ENCODE peak calls at places on chromosomes 12 and 14, in nine cellular contexts. Z, U, L, Y, H, S, D, K and V are unnamed samples.

GRCh38 chr12:14239935-14240872 is 125.3 kb upstream of the ATF7IP start:
- DNase-seq in K (peak), L (peak), S (peak), H (no peak), D (peak), Y (peak), Z (no peak), U (no peak), V (no peak)

GRCh38 chr12:40336573-40337199 is 111.9 kb downstream of the LRRK2 start:
- DNase-seq in U (no peak), H (no peak), D (no peak), K (no peak), S (peak), L (no peak), Y (no peak), Z (peak), V (no peak)

GRCh38 chr12:1007276-1007675 is 16.3 kb downstream of the ERC1 start:
- DNase-seq in L (no peak), K (no peak), H (no peak), D (no peak), Y (no peak), U (no peak), S (no peak), Z (no peak), V (no peak)

GRCh38 chr12:88882662-88883061 is 302.4 kb upstream of the KITLG start:
- DNase-seq in H (no peak), S (no peak), Z (no peak), K (no peak), D (no peak), U (no peak), L (no peak), Y (no peak), V (no peak)

GRCh38 chr12:110906088-110906487 is 14.3 kb downstream of the MYL2 start:
- DNase-seq in Y (no peak), S (no peak), U (no peak), D (no peak), K (no peak), Z (no peak), H (no peak), L (no peak), V (no peak)

GRCh38 chr14:44898547-44898946 is 63.2 kb downstream of the KLHL28 start:
- DNase-seq in H (no peak), U (no peak), K (no peak), Z (peak), D (no peak), Y (no peak), L (no peak), S (no peak), V (no peak)

GRCh38 chr14:71430321-71431168 is 501.7 kb upstream of the RGS6 start:
- DNase-seq in H (no peak), D (no peak), Y (no peak), K (no peak), L (no peak), U (no peak), Z (no peak), S (no peak), V (no peak)

GRCh38 chr12:111741235-111741812 is 25.4 kb upstream of the ALDH2 start:
- DNase-seq in Y (peak), U (no peak), H (no peak), Z (peak), D (no peak), K (no peak), S (no peak), L (no peak), V (no peak)

GRCh38 chr14:61350871-61351270 is 29.5 kb downstream of the PRKCH start:
- DNase-seq in K (no peak), U (no peak), H (no peak), Y (no peak), L (no peak), D (no peak), Z (no peak), S (no peak), V (no peak)

GRCh38 chr12:107126688-107127481 is 33.5 kb upstream of the CRY1 start:
- DNase-seq in K (no peak), U (no peak), L (no peak), S (no peak), D (no peak), Y (no peak), H (no peak), Z (peak), V (peak)

GRCh38 chr14:54610051-54610977 is 43.4 kb downstream of the SAMD4A start:
- DNase-seq in Z (peak), H (no peak), Y (no peak), D (no peak), K (no peak), U (no peak), L (no peak), S (no peak), V (no peak)

GRCh38 chr14:33738481-33738880 is 212.4 kb downstream of the EGLN3 start:
- DNase-seq in Y (no peak), L (no peak), U (no peak), D (no peak), K (no peak), H (no peak), S (no peak), Z (no peak), V (no peak)

GRCh38 chr14:74615735-74616134 is 3.7 kb upstream of the LTBP2 start:
- DNase-seq in Z (no peak), Y (no peak), D (no peak), U (no peak), H (no peak), K (no peak), S (no peak), L (no peak), V (no peak)

GRCh38 chr12:13368971-13369370 is 172.4 kb downstream of the EMP1 start:
- DNase-seq in H (no peak), Y (no peak), Z (no peak), K (no peak), D (no peak), L (no peak), U (no peak), S (no peak), V (no peak)

GRCh38 chr12:56930241-56930640 is 4.0 kb downstream of the SDR9C7 start:
- DNase-seq in Y (no peak), L (no peak), U (no peak), S (no peak), Z (no peak), D (no peak), K (no peak), H (no peak), V (no peak)

GRCh38 chr12:2008677-2009076 is 4.4 kb upstream of the DCP1B start:
- DNase-seq in Y (no peak), U (no peak), D (no peak), H (no peak), S (no peak), L (no peak), Z (no peak), K (no peak), V (no peak)

GRCh38 chr14:38039526-38039925 is 168.2 kb upstream of the SSTR1 start:
- DNase-seq in Z (no peak), S (no peak), D (no peak), H (no peak), Y (no peak), L (no peak), U (no peak), K (no peak), V (no peak)

GRCh38 chr12:55815473-55815872 is 2.1 kb downstream of the SARNP start:
- DNase-seq in D (no peak), S (no peak), H (no peak), L (no peak), Z (no peak), Y (no peak), K (no peak), U (no peak), V (no peak)

GRCh38 chr12:124563401-124563800 is 4.0 kb downstream of the NCOR2 start:
- DNase-seq in K (no peak), Z (no peak), L (no peak), Y (no peak), S (no peak), H (no peak), U (no peak), D (no peak), V (no peak)

GRCh38 chr12:52579468-52580450 is 6.1 kb upstream of the KRT74 start:
- DNase-seq in D (peak), U (no peak), L (no peak), K (no peak), Z (no peak), H (no peak), S (no peak), Y (no peak), V (no peak)

GRCh38 chr12:24770851-24771250 is 178.1 kb downstream of the BCAT1 start:
- DNase-seq in D (no peak), U (no peak), L (no peak), K (no peak), S (no peak), H (no peak), Y (no peak), Z (peak), V (no peak)

GRCh38 chr12:57837779-57838562 is 8.6 kb downstream of the CTDSP2 start:
- DNase-seq in K (no peak), H (no peak), D (no peak), L (no peak), Y (no peak), S (no peak), U (no peak), Z (peak), V (no peak)

GRCh38 chr12:54337280-54337842 is 12.4 kb downstream of the COPZ1 start:
- DNase-seq in Y (peak), H (no peak), S (no peak), L (no peak), K (no peak), D (no peak), U (no peak), Z (no peak), V (no peak)

GRCh38 chr14:103290494-103290893 is 43.5 kb upstream of the EIF5 start:
- DNase-seq in S (no peak), L (no peak), U (no peak), Y (no peak), D (no peak), H (no peak), Z (no peak), K (no peak), V (no peak)

GRCh38 chr12:46439793-46440511 is 67.4 kb upstream of the SLC38A2 start:
- DNase-seq in U (no peak), K (no peak), Y (no peak), L (no peak), H (no peak), D (no peak), Z (peak), S (no peak), V (no peak)

GRCh38 chr14:98953544-98954346 is 318.3 kb downstream of the BCL11B start:
- DNase-seq in L (no peak), Y (peak), U (no peak), Z (peak), S (no peak), D (no peak), H (peak), K (no peak), V (peak)

GRCh38 chr14:88030892-88031291 is 26.0 kb downstream of the GPR65 start:
- DNase-seq in L (no peak), Z (no peak), Y (no peak), K (no peak), S (no peak), U (no peak), H (no peak), D (no peak), V (no peak)

GRCh38 chr12:14410177-14410576 is 44.7 kb downstream of the ATF7IP start:
- DNase-seq in K (no peak), L (no peak), S (no peak), Z (peak), U (no peak), H (no peak), D (no peak), Y (no peak), V (no peak)

GRCh38 chr14:50821471-50822464 is 9.2 kb downstream of the NIN start:
- DNase-seq in D (no peak), H (no peak), K (no peak), S (no peak), Z (no peak), U (no peak), Y (peak), L (peak), V (no peak)

GRCh38 chr14:79418649-79419415 is 792.5 kb downstream of the DIO2 start:
- DNase-seq in Z (no peak), S (no peak), U (no peak), D (no peak), L (no peak), H (no peak), K (no peak), Y (no peak), V (no peak)

GRCh38 chr14:50531595-50532501 is 521 bp downstream of the MAP4K5 start:
- DNase-seq in D (peak), U (peak), L (peak), Y (peak), Z (peak), K (peak), S (peak), H (peak), V (no peak)

GRCh38 chr14:75267141-75267601 is 11.5 kb upstream of the FOS start:
- DNase-seq in U (no peak), D (no peak), Y (no peak), L (no peak), K (no peak), S (no peak), Z (peak), H (no peak), V (no peak)

GRCh38 chr12:33678221-33678964 is 238.8 kb upstream of the SYT10 start:
- DNase-seq in D (no peak), L (no peak), Y (no peak), H (no peak), Z (no peak), U (no peak), S (no peak), K (no peak), V (no peak)
- TF ChIP-seq CTCF in D (no peak), L (no peak), Y (no peak), H (no peak), Z (no peak), U (no peak), S (no peak), K (no peak), V (no peak)

DNA sequence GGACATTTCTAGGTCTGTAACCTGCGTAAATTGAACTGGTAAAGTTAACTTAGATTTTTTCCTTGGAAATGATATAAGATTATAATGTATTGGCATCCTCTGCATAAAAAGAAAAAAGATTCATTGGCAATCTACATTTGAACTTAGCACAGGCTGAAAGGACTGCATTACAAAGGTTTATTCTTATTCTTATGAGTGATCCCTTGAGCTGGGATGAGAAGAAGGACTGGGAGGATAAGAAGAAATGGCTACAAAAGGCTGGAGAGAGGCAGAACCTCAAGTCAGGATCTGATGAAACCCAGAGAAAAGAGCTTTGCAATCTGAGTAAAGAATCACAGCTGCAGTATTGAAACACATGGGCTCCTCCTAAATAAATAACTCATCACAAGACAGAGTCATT is 1635.4 kb upstream of the FLRT2 start:
- DNase-seq in H (no peak), K (no peak), L (no peak), D (no peak), S (no peak), Y (no peak), Z (no peak), U (no peak), V (no peak)
- TF ChIP-seq CTCF in H (no peak), K (no peak), L (no peak), D (no peak), S (no peak), Y (no peak), Z (no peak), U (no peak), V (no peak)

GRCh38 chr14:104985675-104986486 is at the start of gene CLBA1:
- DNase-seq in S (peak), Y (peak), Z (peak), H (peak), D (peak), U (peak), L (peak), K (peak), V (peak)
- TF ChIP-seq CTCF in S (no peak), Y (no peak), Z (no peak), H (no peak), D (no peak), U (no peak), L (no peak), K (no peak), V (no peak)

GRCh38 chr12:45314770-45315169 is 98.9 kb downstream of the ANO6 start:
- DNase-seq in U (no peak), S (no peak), H (no peak), Z (no peak), Y (no peak), D (no peak), L (no peak), K (no peak), V (no peak)

GRCh38 chr12:45312012-45312411 is 96.1 kb downstream of the ANO6 start:
- DNase-seq in Y (no peak), Z (no peak), D (no peak), L (no peak), U (no peak), S (no peak), H (no peak), K (no peak), V (no peak)

GRCh38 chr12:45310627-45310968 is 94.7 kb downstream of the ANO6 start:
- DNase-seq in D (no peak), S (no peak), K (no peak), Y (no peak), U (no peak), L (no peak), Z (no peak), H (no peak), V (no peak)

GRCh38 chr12:45305904-45306303 is 90.0 kb downstream of the ANO6 start:
- DNase-seq in S (no peak), H (no peak), D (no peak), K (no peak), Z (no peak), Y (no peak), U (no peak), L (no peak), V (no peak)

DNA sequence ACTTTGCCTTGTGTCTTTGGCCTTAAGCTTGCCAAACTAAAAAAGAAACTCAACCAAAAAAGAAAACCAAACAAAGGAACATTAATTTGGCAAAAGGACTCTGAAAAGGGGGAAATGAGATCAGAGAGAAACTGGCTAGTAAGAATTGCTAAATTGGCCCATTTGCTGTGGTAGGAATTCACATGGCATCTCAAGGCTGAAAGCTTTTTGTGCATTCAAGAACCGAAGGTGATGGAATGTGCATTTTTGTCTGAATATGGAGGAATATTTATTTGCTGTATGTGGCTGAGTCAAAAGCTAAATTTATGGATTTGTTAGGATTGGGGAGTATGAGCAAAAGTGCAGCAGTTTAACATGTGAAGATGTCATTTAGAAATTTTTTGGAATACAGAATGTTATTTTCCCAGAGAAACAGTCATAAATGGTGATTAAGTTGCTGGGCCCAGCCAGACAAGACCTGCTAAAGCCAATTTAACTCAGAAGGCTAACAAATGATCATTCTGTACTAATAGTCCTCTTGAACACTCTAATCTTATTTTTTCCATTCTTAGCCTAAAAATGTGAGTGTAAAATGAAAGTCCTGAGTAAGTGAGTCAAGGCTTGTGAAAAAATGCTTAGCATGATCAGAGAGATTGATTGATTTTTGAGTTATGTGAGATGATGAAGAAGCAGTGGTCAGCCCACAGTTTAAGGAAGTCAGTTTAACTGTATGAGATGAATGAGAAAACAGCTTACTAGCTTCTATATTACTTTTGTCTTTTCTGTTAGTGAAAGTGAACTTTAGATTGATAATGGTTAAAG is 94.1 kb downstream of the ANO6 start:
- DNase-seq in K (no peak), Z (peak), H (no peak), U (no peak), L (no peak), Y (no peak), D (no peak), S (no peak), V (no peak)
- TF ChIP-seq CTCF in K (no peak), Z (peak), H (no peak), U (no peak), L (no peak), Y (no peak), D (no peak), S (no peak), V (no peak)

DNA sequence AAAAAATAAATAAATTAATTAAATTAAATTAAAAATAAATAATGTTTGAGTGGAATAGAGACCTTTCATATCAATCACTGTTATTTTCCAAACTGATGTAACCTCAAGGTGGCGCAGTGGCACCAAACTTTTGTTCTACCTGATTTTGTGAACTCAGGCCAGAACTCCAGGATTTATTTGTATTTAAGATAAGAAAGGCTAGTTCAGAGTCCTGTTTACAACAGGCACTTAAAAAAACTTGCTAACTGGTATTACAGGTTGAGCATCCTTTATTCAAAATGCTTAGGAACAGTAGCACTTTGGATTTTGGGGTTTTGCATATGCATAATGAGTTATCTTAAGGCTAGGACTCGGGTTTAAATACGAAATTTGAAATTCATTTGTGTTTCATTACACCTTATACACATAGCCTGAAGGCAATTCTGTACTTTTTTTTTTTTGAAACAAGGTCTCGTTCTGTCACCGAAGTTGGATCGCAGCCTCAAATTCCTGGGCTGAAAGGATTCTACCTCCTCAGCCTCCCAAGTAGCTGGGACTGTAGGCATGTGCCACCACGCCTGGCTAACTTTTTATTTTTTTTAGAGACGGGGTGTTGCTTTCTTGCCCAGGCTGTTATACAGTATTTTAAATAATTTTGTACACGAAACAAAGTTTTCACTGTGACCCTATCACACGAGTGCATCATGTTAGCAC is 32.4 kb downstream of the YY1 start:
- DNase-seq in U (no peak), K (no peak), D (no peak), L (no peak), S (no peak), Z (peak), Y (peak), H (no peak), V (no peak)
- TF ChIP-seq CTCF in U (peak), K (no peak), D (peak), L (no peak), S (peak), Z (peak), Y (no peak), H (no peak), V (peak)

GRCh38 chr12:26124491-26125450 is at the start of gene BHLHE41:
- DNase-seq in Z (peak), D (peak), H (peak), S (peak), L (peak), U (peak), Y (peak), K (peak), V (no peak)
- TF ChIP-seq CTCF in Z (no peak), D (no peak), H (no peak), S (no peak), L (no peak), U (no peak), Y (no peak), K (no peak), V (no peak)

GRCh38 chr14:23053426-23053825 is 3.9 kb downstream of the CDH24 start:
- DNase-seq in Y (no peak), Z (no peak), D (no peak), S (no peak), H (no peak), U (no peak), K (no peak), L (no peak), V (no peak)

GRCh38 chr14:23054000-23054811 is 3.1 kb downstream of the CDH24 start:
- DNase-seq in H (no peak), Z (peak), U (no peak), K (peak), Y (no peak), L (no peak), S (peak), D (no peak), V (no peak)

GRCh38 chr14:23052671-23053070 is 4.6 kb downstream of the CDH24 start:
- DNase-seq in K (no peak), S (no peak), H (no peak), Y (no peak), D (no peak), L (no peak), Z (no peak), U (no peak), V (no peak)

GRCh38 chr14:23051482-23051881 is 5.8 kb downstream of the CDH24 start:
- DNase-seq in D (no peak), K (no peak), Y (no peak), S (no peak), Z (no peak), U (no peak), H (no peak), L (no peak), V (no peak)

GRCh38 chr14:23052182-23052623 is 5.1 kb downstream of the CDH24 start:
- DNase-seq in S (no peak), D (no peak), Z (no peak), L (no peak), K (peak), H (no peak), U (no peak), Y (no peak), V (no peak)
- TF ChIP-seq CTCF in S (no peak), D (peak), Z (no peak), L (no peak), K (peak), H (no peak), U (no peak), Y (no peak), V (no peak)

GRCh38 chr12:42565633-42566032 is 23.9 kb downstream of the PRICKLE1 start:
- DNase-seq in Y (no peak), Z (no peak), H (no peak), K (no peak), U (no peak), L (no peak), S (no peak), D (no peak), V (no peak)
- TF ChIP-seq CTCF in Y (no peak), Z (no peak), H (no peak), K (no peak), U (no peak), L (no peak), S (no peak), D (no peak), V (peak)

GRCh38 chr14:34981743-34982420 is 910 bp upstream of the SRP54 start:
- DNase-seq in K (peak), Y (peak), D (no peak), S (no peak), Z (peak), H (no peak), U (no peak), L (peak), V (no peak)
- TF ChIP-seq CTCF in K (peak), Y (no peak), D (peak), S (peak), Z (peak), H (peak), U (peak), L (peak), V (peak)